ENCODE peak calls at places on chromosomes 7 and 10, in ten cellular contexts. G is PC-3; L is naive thymus-derived CD4-positive, alpha-beta T cell; V is HepG2; Y is CD8-positive, alpha-beta T cell; J is HCT116; U is right cardiac atrium; F is gastrocnemius medialis; T is CD4-positive, alpha-beta T cell; A is pancreas. S is an unnamed sample.

GRCh38 chr10:49778197-49778596 is 16.1 kb upstream of the OGDHL start:
- ATAC-seq in F (no peak), L (no peak), T (no peak), J (no peak), A (no peak), U (no peak), Y (no peak), V (no peak), G (no peak), S (no peak)

GRCh38 chr10:992523-993340 is 4.5 kb downstream of the GTPBP4 start:
- ATAC-seq in A (no peak), V (no peak), L (no peak), U (no peak), T (no peak), J (no peak), F (no peak), Y (no peak), G (no peak), S (no peak)

GRCh38 chr10:30365278-30365677 is 16.2 kb upstream of the MTPAP start:
- ATAC-seq in F (no peak), A (no peak), G (peak), T (no peak), L (no peak), Y (no peak), V (no peak), J (peak), U (no peak), S (no peak)

GRCh38 chr10:118106426-118106825 is 59.7 kb upstream of the RAB11FIP2 start:
- ATAC-seq in J (peak), F (no peak), T (no peak), V (peak), A (peak), U (no peak), L (no peak), Y (no peak), G (peak), S (no peak)

GRCh38 chr10:31242902-31243301 is 76.1 kb upstream of the ZEB1 start:
- ATAC-seq in A (no peak), J (peak), Y (no peak), G (peak), T (no peak), V (peak), U (peak), L (peak), F (no peak), S (no peak)

GRCh38 chr7:55156919-55157318 is 138.1 kb downstream of the EGFR start:
- ATAC-seq in J (no peak), A (no peak), T (no peak), L (no peak), G (no peak), U (peak), V (no peak), F (no peak), Y (no peak), S (no peak)

GRCh38 chr7:112160771-112161150 is 45.4 kb downstream of the DOCK4 start:
- ATAC-seq in L (no peak), F (peak), T (no peak), Y (no peak), G (peak), J (no peak), U (peak), V (peak), A (peak), S (no peak)

GRCh38 chr7:75738975-75739795 is 444 bp upstream of the HIP1 start:
- ATAC-seq in Y (peak), F (peak), A (peak), T (peak), U (peak), L (peak), V (peak), J (peak), G (peak), S (peak)

GRCh38 chr10:63724922-63725321 is 203.7 kb downstream of the REEP3 start:
- ATAC-seq in L (no peak), V (peak), F (no peak), Y (no peak), A (no peak), T (no peak), G (peak), J (peak), U (no peak), S (no peak)

GRCh38 chr7:11235491-11235890 is 261.8 kb downstream of the PHF14 start:
- ATAC-seq in A (no peak), G (no peak), F (no peak), T (no peak), V (no peak), U (no peak), Y (no peak), J (no peak), L (no peak), S (no peak)

GRCh38 chr7:70923086-70923845 is 208.7 kb upstream of the GALNT17 start:
- ATAC-seq in A (no peak), V (peak), T (no peak), L (no peak), Y (no peak), G (no peak), F (no peak), U (no peak), J (no peak), S (no peak)

GRCh38 chr10:52658112-52658511 is 114.5 kb downstream of the MBL2 start:
- ATAC-seq in L (no peak), Y (no peak), U (no peak), T (no peak), V (no peak), A (no peak), G (no peak), J (no peak), F (no peak), S (no peak)

GRCh38 chr10:78764436-78764835 is 304.3 kb upstream of the ZMIZ1 start:
- ATAC-seq in G (no peak), Y (no peak), V (no peak), J (no peak), A (no peak), U (no peak), T (no peak), L (no peak), F (no peak), S (no peak)

GRCh38 chr7:54897891-54898290 is 120.9 kb upstream of the EGFR start:
- ATAC-seq in T (no peak), Y (no peak), A (no peak), G (no peak), J (no peak), V (no peak), F (no peak), L (no peak), U (no peak), S (no peak)

GRCh38 chr7:156470399-156471320 is 169.9 kb upstream of the RNF32 start:
- ATAC-seq in L (no peak), G (no peak), U (no peak), A (no peak), F (no peak), Y (no peak), V (no peak), T (no peak), J (no peak), S (no peak)

GRCh38 chr10:94223702-94224370 is 138.9 kb downstream of the NOC3L start:
- ATAC-seq in A (no peak), L (no peak), V (no peak), F (no peak), Y (no peak), U (no peak), J (no peak), G (no peak), T (no peak), S (no peak)

GRCh38 chr7:74032191-74032490 is 4.2 kb downstream of the ELN start:
- ATAC-seq in U (no peak), F (no peak), L (no peak), J (no peak), G (peak), Y (no peak), A (peak), T (no peak), V (no peak), S (peak)

GRCh38 chr10:54607983-54608382 is 193.0 kb downstream of the PCDH15 start:
- ATAC-seq in G (no peak), J (no peak), U (no peak), A (no peak), V (no peak), Y (no peak), L (no peak), F (no peak), T (no peak), S (no peak)

GRCh38 chr10:71696635-71697326 is 22.8 kb downstream of the C10orf105 start:
- ATAC-seq in Y (peak), V (peak), L (peak), A (peak), J (peak), T (peak), G (peak), F (peak), U (peak), S (peak)

GRCh38 chr7:157703131-157703530 is 366.3 kb downstream of the DNAJB6 start:
- ATAC-seq in V (peak), J (no peak), Y (no peak), T (no peak), U (no peak), L (no peak), F (no peak), A (no peak), G (no peak), S (no peak)

GRCh38 chr10:100174699-100175677 is 10.8 kb downstream of the ERLIN1 start:
- ATAC-seq in V (no peak), J (no peak), Y (no peak), T (no peak), U (no peak), A (peak), L (no peak), G (no peak), F (no peak), S (no peak)

GRCh38 chr7:143455494-143455893 is 12.2 kb downstream of the TAS2R60 start:
- ATAC-seq in L (no peak), A (no peak), F (no peak), V (no peak), T (no peak), G (no peak), U (no peak), J (no peak), Y (no peak), S (no peak)

GRCh38 chr10:16986082-16986405 is 143.6 kb downstream of the CUBN start:
- ATAC-seq in G (no peak), U (peak), V (no peak), Y (no peak), T (no peak), F (no peak), A (no peak), L (no peak), J (no peak), S (peak)

GRCh38 chr10:77844713-77845454 is 81.7 kb downstream of the DLG5 start:
- ATAC-seq in F (no peak), T (peak), U (no peak), A (no peak), V (no peak), J (peak), Y (peak), G (peak), L (no peak), S (peak)

GRCh38 chr7:154503962-154504550 is 451.9 kb downstream of the DPP6 start:
- ATAC-seq in T (no peak), Y (no peak), F (no peak), G (no peak), U (no peak), V (no peak), J (no peak), L (no peak), A (peak), S (no peak)

GRCh38 chr10:30346135-30346534 is 2.9 kb downstream of the MTPAP start:
- ATAC-seq in F (no peak), Y (no peak), G (no peak), A (no peak), L (no peak), U (no peak), T (no peak), V (no peak), J (no peak), S (no peak)

GRCh38 chr10:11118696-11119095 is 101.0 kb downstream of the CELF2 start:
- ATAC-seq in A (no peak), U (peak), L (no peak), V (no peak), J (no peak), G (no peak), T (no peak), F (peak), Y (no peak), S (no peak)

GRCh38 chr10:11757452-11757819 is 15.3 kb downstream of the ECHDC3 start:
- ATAC-seq in F (peak), T (no peak), G (peak), L (no peak), A (peak), Y (no peak), V (peak), J (peak), U (peak), S (peak)

GRCh38 chr10:21315321-21316220 is 209.9 kb downstream of the SKIDA1 start:
- ATAC-seq in U (peak), F (no peak), L (no peak), A (peak), G (no peak), T (no peak), J (peak), Y (no peak), V (peak), S (peak)

GRCh38 chr10:42871823-42872222 is 89.2 kb downstream of the BMS1 start:
- ATAC-seq in A (no peak), V (no peak), Y (no peak), F (no peak), U (no peak), L (no peak), J (no peak), G (no peak), T (no peak), S (no peak)

GRCh38 chr7:129144834-129145668 is 544 bp downstream of the TSPAN33 start:
- ATAC-seq in T (peak), L (peak), F (peak), J (peak), G (peak), A (no peak), V (no peak), U (no peak), Y (peak), S (no peak)

GRCh38 chr10:69214666-69215131 is 5.4 kb upstream of the HKDC1 start:
- ATAC-seq in L (peak), F (no peak), G (no peak), Y (no peak), A (no peak), J (no peak), U (no peak), T (no peak), V (no peak), S (no peak)

GRCh38 chr10:73762915-73763314 is 18.7 kb downstream of the SEC24C start:
- ATAC-seq in Y (no peak), F (no peak), U (no peak), G (peak), V (no peak), J (peak), A (no peak), T (no peak), L (no peak), S (no peak)

GRCh38 chr10:73756183-73756582 is 12.0 kb downstream of the SEC24C start:
- ATAC-seq in F (no peak), T (no peak), Y (no peak), G (no peak), L (no peak), V (no peak), U (no peak), J (no peak), A (no peak), S (no peak)

GRCh38 chr10:73758704-73759511 is 14.7 kb downstream of the SEC24C start:
- ATAC-seq in G (no peak), J (no peak), L (peak), F (no peak), A (no peak), T (peak), Y (peak), V (no peak), U (no peak), S (no peak)

GRCh38 chr10:73763343-73763742 is 18.5 kb upstream of the CHCHD1 start:
- ATAC-seq in G (peak), V (no peak), U (no peak), T (peak), A (no peak), J (no peak), F (no peak), L (peak), Y (peak), S (no peak)

GRCh38 chr10:73759512-73760115 is 15.4 kb downstream of the SEC24C start:
- ATAC-seq in V (no peak), F (no peak), L (peak), G (no peak), Y (peak), J (peak), T (peak), U (peak), A (peak), S (no peak)
- H3K27ac ChIP-seq in V (no peak), F (no peak), L (peak), G (no peak), Y (peak), J (no peak), T (peak), U (no peak), A (no peak), S (no peak)

DNA sequence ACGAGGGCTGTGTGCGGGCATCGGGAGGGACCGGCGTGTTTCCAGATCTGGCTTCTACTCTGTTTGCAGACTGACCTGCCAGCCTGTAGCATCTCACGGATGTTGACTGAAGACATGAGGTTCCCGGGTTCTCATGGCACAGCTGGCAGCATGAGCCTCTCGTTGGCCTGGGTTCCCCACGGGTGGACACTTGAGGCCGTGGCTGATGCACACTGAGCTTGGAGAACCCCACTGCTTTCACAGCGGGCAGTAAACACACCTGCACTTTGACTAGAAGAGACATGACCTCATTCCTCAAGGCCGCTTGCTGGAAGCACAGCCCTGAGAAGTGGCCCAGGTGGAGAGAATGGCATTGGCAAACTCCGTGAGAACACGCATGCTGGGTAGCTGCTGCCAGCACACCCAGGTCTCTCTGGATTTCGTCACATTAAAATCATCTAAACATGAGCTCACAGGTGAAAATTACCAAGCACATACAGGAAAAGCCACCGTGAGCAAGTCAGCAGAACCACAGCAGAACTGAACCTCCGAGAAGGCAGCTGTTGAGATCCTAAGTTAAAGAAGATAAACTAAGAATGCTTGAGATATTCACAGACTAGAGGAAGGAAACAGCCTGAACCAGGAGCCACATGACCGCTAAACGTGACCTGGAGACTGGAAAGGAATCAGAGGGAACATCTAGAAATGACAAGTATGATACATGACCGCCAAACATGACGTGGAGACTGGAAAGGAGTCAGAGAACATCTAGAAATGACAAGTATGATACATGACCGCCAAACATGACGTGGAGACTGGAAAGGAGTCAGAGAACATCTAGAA is 32.5 kb downstream of the BNIP3 start:
- ATAC-seq in U (no peak), A (peak), T (no peak), Y (no peak), F (peak), J (no peak), V (no peak), G (no peak), L (no peak), S (no peak)
- H3K27ac ChIP-seq in U (no peak), A (peak), T (no peak), Y (no peak), F (peak), J (no peak), V (no peak), G (no peak), L (no peak), S (no peak)

DNA sequence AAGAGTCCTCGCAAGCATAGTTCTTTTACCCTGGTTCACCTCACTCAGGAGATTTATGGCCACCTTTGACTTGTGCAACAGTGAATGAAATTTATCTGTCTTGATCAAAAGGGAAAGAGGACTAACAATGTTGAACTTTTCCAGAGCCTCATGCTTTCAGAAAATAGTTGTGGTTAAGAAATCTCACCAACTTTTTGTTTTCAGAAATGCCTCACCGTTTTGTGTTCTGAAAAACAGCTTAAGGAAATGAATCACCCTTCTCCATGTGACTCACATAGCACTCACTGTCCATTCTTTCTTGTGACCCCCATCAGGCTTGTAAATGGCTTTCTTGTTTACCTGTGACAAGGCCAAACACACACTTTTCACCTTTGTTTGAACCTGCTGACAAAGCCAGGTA is 148.6 kb upstream of the FAM3C start:
- ATAC-seq in U (no peak), G (peak), Y (peak), F (no peak), J (peak), V (no peak), A (peak), T (no peak), L (no peak), S (no peak)
- H3K27ac ChIP-seq in U (no peak), G (peak), Y (no peak), F (no peak), J (peak), V (no peak), A (no peak), T (no peak), L (no peak), S (no peak)

GRCh38 chr7:22662490-22663145 is 64.4 kb upstream of the IL6 start:
- ATAC-seq in A (no peak), L (peak), U (no peak), J (no peak), G (no peak), V (no peak), T (no peak), Y (no peak), F (no peak), S (no peak)
- H3K27ac ChIP-seq in A (no peak), L (no peak), U (no peak), J (no peak), G (no peak), V (no peak), T (no peak), Y (no peak), F (no peak), S (no peak)

S was measured in gastroesophageal sphincter.